ENCODE peak calls at places on chromosomes 6 and 20, in four cellular contexts. C is HepG2, G is GM12878, R is H1. P is an unnamed sample. For H3K9me3, the result is how much of the 10 kb centered on the place peaks cover.

GRCh38 chr6:41984623-41985022 is 43.0 kb upstream of the CCND3 start:
- DNase-seq in C (no peak), G (no peak), R (no peak), P (no peak)

GRCh38 chr6:121748376-121748775 is 312.9 kb downstream of the GJA1 start:
- DNase-seq in C (no peak), G (no peak), R (no peak), P (no peak)

GRCh38 chr20:14005996-14006395 is 10.7 kb downstream of the MACROD2 start:
- DNase-seq in C (no peak), G (no peak), R (no peak), P (no peak)

GRCh38 chr6:20113649-20114224 is 98.5 kb downstream of the MBOAT1 start:
- DNase-seq in C (no peak), G (no peak), R (no peak), P (no peak)

GRCh38 chr6:15551798-15552197 is 111.0 kb downstream of the DTNBP1 start:
- DNase-seq in C (no peak), G (no peak), R (no peak), P (no peak)

GRCh38 chr6:160065200-160065599 is 56.4 kb upstream of the SLC22A1 start:
- DNase-seq in C (no peak), G (no peak), R (no peak), P (no peak)

GRCh38 chr6:30171677-30172471 is 8.5 kb downstream of the TRIM15 start:
- DNase-seq in C (no peak), G (no peak), R (peak), P (no peak)

GRCh38 chr20:10427060-10427692 is 6.8 kb downstream of the MKKS start:
- DNase-seq in C (peak), G (no peak), R (no peak), P (no peak)

GRCh38 chr6:154953644-154954043 is 41.5 kb upstream of the TIAM2 start:
- DNase-seq in C (no peak), G (no peak), R (no peak), P (no peak)

GRCh38 chr6:170205126-170205525 is 85.8 kb downstream of the DLL1 start:
- DNase-seq in C (no peak), G (no peak), R (no peak), P (no peak)

GRCh38 chr6:28742668-28743270 is 181.0 kb downstream of the TRIM27 start:
- DNase-seq in C (peak), G (no peak), R (peak), P (peak)

GRCh38 chr6:104606361-104606760 is 253.4 kb downstream of the HACE1 start:
- DNase-seq in C (no peak), G (no peak), R (no peak), P (no peak)

DNA sequence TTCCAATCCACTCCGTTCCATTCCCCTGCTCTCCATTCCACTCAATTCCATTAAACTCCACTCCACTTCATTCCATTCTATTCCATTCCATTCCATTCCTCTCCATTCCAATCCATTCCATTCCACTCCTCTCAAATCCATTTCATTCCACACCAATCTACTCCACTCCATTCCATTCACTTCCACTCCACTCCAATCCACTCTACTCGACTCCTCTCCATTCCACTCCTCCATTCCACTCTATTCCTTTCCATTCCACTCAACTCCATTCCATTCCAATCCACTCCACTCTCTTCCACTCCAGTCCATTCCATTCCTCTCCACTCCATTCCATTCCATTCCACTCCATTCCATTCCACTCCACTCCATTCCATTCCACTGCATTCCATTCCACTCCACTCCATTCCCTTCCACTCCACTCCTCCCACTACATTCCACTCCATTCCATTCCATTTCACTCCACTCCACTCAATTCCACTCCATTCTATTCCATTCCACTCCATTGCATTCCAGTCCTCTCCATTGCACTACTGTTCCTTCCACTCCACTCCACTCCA is 22.6 kb upstream of the DEFB125 start:
- DNase-seq in C (no peak), G (no peak), R (no peak), P (no peak)
- H3K9me3 ChIP-seq in C (half or more), G (under half), R (half or more), P (half or more)

DNA sequence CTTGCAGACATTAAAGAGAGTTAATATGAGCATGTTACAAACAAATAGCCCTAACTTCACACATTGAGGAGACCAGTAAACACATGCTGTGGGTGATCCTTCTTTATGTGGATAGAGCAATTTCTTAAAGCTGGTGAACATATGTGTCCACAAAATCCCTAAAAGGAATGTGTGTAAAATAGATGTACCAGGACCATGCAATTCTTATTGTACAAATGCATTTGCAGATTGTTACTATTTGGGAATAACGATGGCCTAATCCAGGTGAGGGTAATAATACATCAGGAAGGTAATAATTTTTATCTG is 228.9 kb downstream of the ALDH8A1 start:
- DNase-seq in C (no peak), G (no peak), R (no peak), P (no peak)
- H3K9ac ChIP-seq in C (no peak), G (no peak), R (no peak), P (no peak)

DNA sequence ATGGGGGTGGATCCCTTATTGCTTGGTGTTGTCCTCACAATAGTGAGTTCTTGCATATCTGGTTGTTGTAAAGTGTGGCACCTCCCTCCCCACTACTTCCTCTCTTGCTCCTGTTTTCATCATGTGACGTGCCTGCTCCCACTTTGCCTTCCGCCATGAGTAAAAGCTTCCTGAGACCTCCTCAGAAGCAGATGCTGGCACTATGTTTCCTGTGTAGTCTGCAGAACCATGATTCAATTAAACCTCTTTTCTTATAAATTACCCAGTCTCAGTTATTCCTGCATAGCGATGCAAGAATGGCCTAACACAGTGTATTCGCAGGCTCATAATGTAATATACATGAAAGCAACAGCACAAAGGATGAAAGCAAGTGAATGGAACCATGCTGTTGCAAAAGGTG is 28.4 kb upstream of the ANKRD60 start:
- DNase-seq in C (no peak), G (no peak), R (no peak), P (no peak)
- TF ChIP-seq SUZ12 in C (no peak), G (no peak), R (no peak), P (no peak)

GRCh38 chr20:35144694-35145093 is 2.4 kb downstream of the EDEM2 start:
- DNase-seq in C (no peak), G (peak), R (no peak), P (no peak)
- H3K9me3 ChIP-seq in C (under half), G (under half), R (under half), P (under half)

DNA sequence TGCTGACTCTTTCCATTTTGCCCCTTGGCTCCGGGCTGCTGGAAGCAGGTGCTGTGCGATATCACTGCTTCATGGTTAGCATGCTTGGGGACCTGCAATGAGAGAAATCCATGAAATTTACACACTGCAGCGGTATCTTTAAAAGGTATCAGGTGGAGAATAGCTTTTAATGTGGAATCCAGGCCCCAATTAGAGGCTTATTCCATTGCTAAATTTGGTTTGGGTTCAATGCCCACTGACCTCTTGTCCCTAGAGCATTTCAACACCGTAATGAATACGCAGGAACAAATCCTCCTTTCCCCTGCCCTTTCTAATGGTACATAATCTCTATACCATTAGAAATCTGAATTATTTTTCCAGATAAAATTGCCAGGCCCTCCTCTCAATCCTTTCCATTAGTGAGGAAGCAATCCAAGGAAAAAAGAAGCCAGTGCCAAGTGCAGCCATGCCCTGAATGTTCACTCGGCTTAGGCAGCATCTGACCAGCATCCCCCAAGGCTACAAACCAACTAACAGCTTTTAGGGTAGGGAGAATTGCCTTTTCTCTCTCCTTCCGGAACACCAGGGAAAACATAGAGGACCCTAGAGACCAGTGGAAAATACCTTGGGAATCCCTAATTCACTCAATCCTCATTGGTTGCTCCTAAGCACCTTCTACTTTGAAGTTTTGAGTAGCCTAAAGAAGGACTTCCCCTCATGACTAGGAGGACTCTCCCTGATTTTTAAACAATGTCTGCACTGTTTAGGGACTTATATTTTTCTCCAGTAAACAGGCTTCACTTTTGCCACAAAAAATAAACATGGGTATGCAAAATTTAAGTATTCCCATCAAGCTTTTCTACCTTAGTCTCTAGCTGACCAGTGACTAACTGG is 143.1 kb downstream of the QRSL1 start:
- DNase-seq in C (no peak), G (no peak), R (no peak), P (no peak)
- H3K9ac ChIP-seq in C (no peak), G (no peak), R (no peak), P (no peak)

GRCh38 chr6:148935705-148936306 is 189.0 kb downstream of the UST start:
- DNase-seq in C (no peak), G (no peak), R (no peak), P (no peak)
- TF ChIP-seq SUZ12 in C (no peak), G (no peak), R (no peak), P (no peak)

GRCh38 chr6:1983850-1984249 is 261.6 kb downstream of the GMDS start:
- DNase-seq in C (no peak), G (no peak), R (no peak), P (no peak)
- H3K9me3 ChIP-seq in C (under half), G (under half), R (under half), P (under half)

GRCh38 chr6:45505470-45505869 is 127.7 kb upstream of the SUPT3H start:
- DNase-seq in C (no peak), G (no peak), R (no peak), P (no peak)
- H3K9ac ChIP-seq in C (no peak), G (no peak), R (no peak), P (no peak)

GRCh38 chr6:90939906-90940305 is 353.0 kb upstream of the MAP3K7 start:
- DNase-seq in C (no peak), G (no peak), R (no peak), P (no peak)
- TF ChIP-seq SUZ12 in C (no peak), G (no peak), R (no peak), P (no peak)

DNA sequence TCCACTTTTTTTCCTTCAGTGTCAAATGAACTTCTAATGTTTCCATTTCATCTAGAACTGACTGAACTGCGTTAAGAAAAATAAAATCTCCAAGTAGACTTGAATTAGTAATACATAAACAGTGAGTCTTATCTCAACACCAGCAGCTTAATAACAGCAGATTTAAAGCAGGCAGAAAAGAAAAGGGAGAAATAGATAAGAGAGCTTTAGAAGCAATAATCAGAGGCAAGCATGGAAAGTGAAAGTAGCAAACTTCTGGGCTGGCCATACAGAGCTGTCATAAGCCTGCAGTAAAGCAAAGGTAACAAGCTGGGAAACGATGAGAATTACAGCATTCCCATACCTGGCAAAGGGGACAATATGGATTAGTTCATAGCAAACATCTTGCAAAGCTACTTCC is 16.9 kb upstream of the ANGPT4 start:
- DNase-seq in C (no peak), G (no peak), R (no peak), P (no peak)
- H3K9me3 ChIP-seq in C (under half), G (under half), R (under half), P (under half)

P was measured in NT2/D1.